ENCODE peak calls at places on chromosomes 2 and 18, in five cellular contexts. One of them, this sample, is unnamed.

GRCh38 chr2:224222320-224222719 is 179.6 kb downstream of the FAM124B start:
- DNase-seq in MM.1S: no peak
- DNase-seq in HS-5: no peak
- DNase-seq in stromal cell of bone marrow: peak
- DNase-seq in CD8-positive, alpha-beta T cell: no peak
- DNase-seq in this sample: no peak

GRCh38 chr2:231469568-231469920 is 5.3 kb upstream of the NCL start:
- DNase-seq in stromal cell of bone marrow: no peak
- DNase-seq in CD8-positive, alpha-beta T cell: no peak
- DNase-seq in MM.1S: no peak
- DNase-seq in HS-5: no peak
- DNase-seq in this sample: no peak

GRCh38 chr2:105611328-105611627 is 133.4 kb upstream of the NCK2 start:
- DNase-seq in stromal cell of bone marrow: no peak
- DNase-seq in HS-5: no peak
- DNase-seq in CD8-positive, alpha-beta T cell: no peak
- DNase-seq in MM.1S: no peak
- DNase-seq in this sample: no peak

GRCh38 chr18:7565677-7566076 is 1.4 kb upstream of the PTPRM start:
- DNase-seq in MM.1S: no peak
- DNase-seq in CD8-positive, alpha-beta T cell: no peak
- DNase-seq in stromal cell of bone marrow: no peak
- DNase-seq in HS-5: no peak
- DNase-seq in this sample: no peak

GRCh38 chr18:26911840-26912239 is 46.3 kb upstream of the AQP4 start:
- DNase-seq in HS-5: no peak
- DNase-seq in stromal cell of bone marrow: no peak
- DNase-seq in MM.1S: no peak
- DNase-seq in CD8-positive, alpha-beta T cell: no peak
- DNase-seq in this sample: no peak

GRCh38 chr2:232299927-232300674 is 78.5 kb upstream of the ALPP start:
- DNase-seq in CD8-positive, alpha-beta T cell: no peak
- DNase-seq in stromal cell of bone marrow: no peak
- DNase-seq in HS-5: no peak
- DNase-seq in MM.1S: no peak
- DNase-seq in this sample: no peak

GRCh38 chr18:48481092-48481491 is 57.7 kb upstream of the CTIF start:
- DNase-seq in HS-5: no peak
- DNase-seq in stromal cell of bone marrow: no peak
- DNase-seq in MM.1S: no peak
- DNase-seq in CD8-positive, alpha-beta T cell: no peak
- DNase-seq in this sample: no peak

GRCh38 chr2:187618813-187619212 is 64.6 kb upstream of the TFPI start:
- DNase-seq in stromal cell of bone marrow: no peak
- DNase-seq in CD8-positive, alpha-beta T cell: no peak
- DNase-seq in HS-5: no peak
- DNase-seq in MM.1S: no peak
- DNase-seq in this sample: no peak

GRCh38 chr2:191617589-191617988 is 60.3 kb upstream of the NABP1 start:
- DNase-seq in CD8-positive, alpha-beta T cell: peak
- DNase-seq in MM.1S: peak
- DNase-seq in HS-5: no peak
- DNase-seq in stromal cell of bone marrow: no peak
- DNase-seq in this sample: no peak

GRCh38 chr2:77578354-77578753 is 56.2 kb upstream of the LRRTM4 start:
- DNase-seq in MM.1S: no peak
- DNase-seq in CD8-positive, alpha-beta T cell: no peak
- DNase-seq in HS-5: no peak
- DNase-seq in stromal cell of bone marrow: no peak
- DNase-seq in this sample: no peak

GRCh38 chr2:126749537-126749936 is 93.6 kb downstream of the GYPC start:
- DNase-seq in CD8-positive, alpha-beta T cell: no peak
- DNase-seq in MM.1S: no peak
- DNase-seq in stromal cell of bone marrow: no peak
- DNase-seq in HS-5: no peak
- DNase-seq in this sample: no peak

GRCh38 chr2:147989809-147990403 is 30.6 kb downstream of the ORC4 start:
- DNase-seq in CD8-positive, alpha-beta T cell: no peak
- DNase-seq in HS-5: peak
- DNase-seq in MM.1S: peak
- DNase-seq in stromal cell of bone marrow: peak
- DNase-seq in this sample: no peak

GRCh38 chr18:25239636-25240468 is 112.1 kb downstream of the ZNF521 start:
- DNase-seq in CD8-positive, alpha-beta T cell: no peak
- DNase-seq in MM.1S: no peak
- DNase-seq in stromal cell of bone marrow: no peak
- DNase-seq in HS-5: no peak
- DNase-seq in this sample: no peak

GRCh38 chr2:135785032-135785431 is 43.4 kb downstream of the UBXN4 start:
- DNase-seq in HS-5: no peak
- DNase-seq in MM.1S: no peak
- DNase-seq in stromal cell of bone marrow: no peak
- DNase-seq in CD8-positive, alpha-beta T cell: no peak
- DNase-seq in this sample: no peak

GRCh38 chr2:38228753-38229152 is 148.3 kb downstream of the ATL2 start:
- DNase-seq in MM.1S: no peak
- DNase-seq in HS-5: no peak
- DNase-seq in CD8-positive, alpha-beta T cell: no peak
- DNase-seq in stromal cell of bone marrow: no peak
- DNase-seq in this sample: no peak

GRCh38 chr2:217849576-217849975 is 153.2 kb downstream of the TNS1 start:
- DNase-seq in CD8-positive, alpha-beta T cell: no peak
- DNase-seq in HS-5: no peak
- DNase-seq in stromal cell of bone marrow: no peak
- DNase-seq in MM.1S: no peak
- DNase-seq in this sample: no peak

GRCh38 chr2:86622878-86623548 is 652 bp downstream of the RNF103 start:
- DNase-seq in MM.1S: peak
- DNase-seq in stromal cell of bone marrow: no peak
- DNase-seq in CD8-positive, alpha-beta T cell: peak
- DNase-seq in HS-5: peak
- DNase-seq in this sample: peak

GRCh38 chr2:46547223-46548102 is 68.1 kb downstream of the TMEM247 start:
- DNase-seq in MM.1S: no peak
- DNase-seq in CD8-positive, alpha-beta T cell: no peak
- DNase-seq in stromal cell of bone marrow: no peak
- DNase-seq in HS-5: no peak
- DNase-seq in this sample: no peak

GRCh38 chr2:188078544-188078943 is 213.1 kb upstream of the GULP1 start:
- DNase-seq in HS-5: no peak
- DNase-seq in CD8-positive, alpha-beta T cell: no peak
- DNase-seq in stromal cell of bone marrow: no peak
- DNase-seq in MM.1S: no peak
- DNase-seq in this sample: no peak

GRCh38 chr2:86518498-86518897 is 44.7 kb downstream of the CHMP3 start:
- DNase-seq in CD8-positive, alpha-beta T cell: peak
- DNase-seq in HS-5: no peak
- DNase-seq in MM.1S: peak
- DNase-seq in stromal cell of bone marrow: peak
- DNase-seq in this sample: no peak

GRCh38 chr2:110101280-110101844 is 14.3 kb downstream of the MALL start:
- DNase-seq in CD8-positive, alpha-beta T cell: no peak
- DNase-seq in MM.1S: no peak
- DNase-seq in stromal cell of bone marrow: peak
- DNase-seq in HS-5: peak
- DNase-seq in this sample: no peak